ENCODE peak calls at places on chromosome 22, in seven cellular contexts. L is PC-9, C is colonic mucosa, Q is lower lobe of right lung, F is fibroblast of lung, K is cardiac muscle cell, P is heart left ventricle. I is an unnamed sample.

GRCh38 chr22:49807780-49808708 is 19.6 kb downstream of the BRD1 start:
- DNase-seq in L (no peak), K (no peak), C (no peak), F (no peak), P (no peak), Q (peak), I (no peak)

GRCh38 chr22:30186048-30186447 is 60.5 kb downstream of the LIF start:
- DNase-seq in Q (no peak), C (no peak), K (no peak), P (no peak), F (no peak), L (no peak), I (no peak)

GRCh38 chr22:50091092-50091491 is 1.3 kb downstream of the MOV10L1 start:
- DNase-seq in K (no peak), P (no peak), F (no peak), C (no peak), Q (no peak), L (no peak), I (no peak)

GRCh38 chr22:35593071-35593884 is 23.9 kb downstream of the MB start:
- DNase-seq in F (no peak), Q (no peak), P (no peak), C (no peak), K (no peak), L (no peak), I (no peak)

GRCh38 chr22:40423246-40423753 is 52.9 kb downstream of the SGSM3 start:
- DNase-seq in P (no peak), L (no peak), F (no peak), K (no peak), Q (peak), C (no peak), I (no peak)

GRCh38 chr22:19959043-19959586 is 17.5 kb upstream of the TXNRD2 start:
- DNase-seq in C (peak), L (peak), Q (peak), K (peak), P (peak), F (peak), I (peak)

GRCh38 chr22:25987948-25988347 is 181.3 kb upstream of the SEZ6L start:
- DNase-seq in Q (no peak), K (no peak), P (no peak), F (no peak), C (no peak), L (no peak), I (no peak)

GRCh38 chr22:26164174-26164573 is 5.1 kb upstream of the SEZ6L start:
- DNase-seq in L (no peak), Q (no peak), C (no peak), K (no peak), F (no peak), P (no peak), I (no peak)

GRCh38 chr22:35148381-35148780 is 82.4 kb downstream of the ISX start:
- DNase-seq in Q (no peak), K (no peak), C (no peak), P (no peak), L (no peak), F (no peak), I (no peak)

GRCh38 chr22:37229012-37229804 is 14.9 kb downstream of the RAC2 start:
- DNase-seq in K (no peak), L (peak), C (no peak), F (peak), Q (no peak), P (no peak), I (peak)

GRCh38 chr22:42069801-42070516 is 653 bp downstream of the NAGA start:
- DNase-seq in Q (no peak), C (no peak), F (no peak), K (no peak), L (no peak), P (no peak), I (no peak)

GRCh38 chr22:17106785-17107546 is 14.2 kb downstream of the TMEM121B start:
- DNase-seq in K (no peak), P (no peak), F (no peak), C (no peak), L (no peak), Q (peak), I (no peak)

GRCh38 chr22:40289991-40290459 is 56.3 kb upstream of the ADSL start:
- DNase-seq in K (no peak), F (no peak), Q (peak), P (no peak), L (no peak), C (no peak), I (no peak)

GRCh38 chr22:36986242-36986821 is 32.9 kb downstream of the TST start:
- DNase-seq in K (no peak), F (peak), Q (no peak), P (no peak), C (peak), L (no peak), I (no peak)

GRCh38 chr22:23305321-23305910 is 125.1 kb downstream of the BCR start:
- DNase-seq in C (no peak), F (peak), L (no peak), P (no peak), K (no peak), Q (peak), I (no peak)

GRCh38 chr22:17871726-17872458 is 97.6 kb upstream of the BID start:
- DNase-seq in L (no peak), Q (no peak), F (no peak), C (no peak), K (no peak), P (no peak), I (no peak)

GRCh38 chr22:17397756-17398155 is 28.5 kb downstream of the CECR2 start:
- DNase-seq in P (no peak), L (no peak), F (no peak), K (no peak), C (no peak), Q (no peak), I (no peak)

GRCh38 chr22:19524170-19525115 is at the start of gene CLDN5:
- DNase-seq in C (no peak), P (peak), F (peak), L (no peak), Q (peak), K (peak), I (no peak)

GRCh38 chr22:19265779-19266178 is 25.7 kb downstream of the CLTCL1 start:
- DNase-seq in K (no peak), P (no peak), F (no peak), L (no peak), Q (no peak), C (no peak), I (no peak)

GRCh38 chr22:43566021-43566420 is 154.2 kb downstream of the MPPED1 start:
- DNase-seq in K (no peak), P (no peak), Q (no peak), F (no peak), L (no peak), C (no peak), I (no peak)

GRCh38 chr22:42786606-42787356 is 66.1 kb upstream of the A4GALT start:
- DNase-seq in Q (no peak), C (no peak), P (no peak), K (no peak), F (no peak), L (no peak), I (no peak)

GRCh38 chr22:20128902-20129746 is 2.5 kb upstream of the ZDHHC8 start:
- DNase-seq in K (peak), Q (no peak), L (peak), C (peak), F (peak), P (no peak), I (peak)

GRCh38 chr22:48800036-48800885 is 1027.4 kb downstream of the BRD1 start:
- DNase-seq in Q (no peak), K (no peak), L (no peak), C (no peak), F (no peak), P (no peak), I (no peak)

GRCh38 chr22:26172389-26172990 is 3.2 kb downstream of the SEZ6L start:
- DNase-seq in P (no peak), F (peak), L (peak), C (peak), K (peak), Q (no peak), I (peak)

GRCh38 chr22:35257002-35257320 is 332 bp upstream of the HMGXB4 start:
- DNase-seq in C (no peak), F (no peak), Q (no peak), P (no peak), L (no peak), K (no peak), I (no peak)

GRCh38 chr22:40046126-40046525 is 51.4 kb downstream of the FAM83F start:
- DNase-seq in F (no peak), L (no peak), P (no peak), K (no peak), Q (no peak), C (no peak), I (no peak)

GRCh38 chr22:39236321-39237275 is 8.2 kb downstream of the PDGFB start:
- DNase-seq in K (peak), L (no peak), C (peak), Q (peak), P (peak), F (no peak), I (peak)

GRCh38 chr22:17861909-17862308 is 87.6 kb upstream of the BID start:
- DNase-seq in L (no peak), K (no peak), P (no peak), C (no peak), Q (no peak), F (no peak), I (no peak)

GRCh38 chr22:22768885-22769284 is 118.7 kb upstream of the IGLL5 start:
- DNase-seq in F (no peak), K (no peak), Q (no peak), P (no peak), C (no peak), L (no peak), I (no peak)

DNA sequence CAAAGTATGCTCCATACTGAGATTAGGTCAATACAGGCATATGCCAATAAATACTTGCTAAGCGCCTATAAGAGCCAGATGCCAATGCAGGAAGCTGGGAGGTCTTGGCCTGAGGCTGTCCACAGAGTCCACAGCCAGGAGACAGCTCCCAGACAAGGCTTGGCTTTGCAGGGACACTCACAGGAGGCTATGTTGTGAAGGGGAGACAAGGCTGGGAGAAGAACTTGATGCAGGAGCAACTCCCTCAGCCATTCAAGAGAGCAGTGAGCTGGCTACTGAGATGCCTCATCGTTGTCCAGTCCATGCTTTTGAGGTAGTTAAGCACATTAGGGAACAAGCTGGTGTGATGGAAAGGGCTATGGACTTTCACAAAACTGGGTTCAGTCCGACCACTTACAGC is 891.5 kb downstream of the TBC1D22A start:
- DNase-seq in C (no peak), L (no peak), F (no peak), Q (no peak), K (no peak), P (no peak), I (no peak)
- H3K27ac ChIP-seq in C (no peak), L (no peak), F (no peak), Q (no peak), K (no peak), P (no peak), I (no peak)

GRCh38 chr22:28774378-28774777 is 1.9 kb downstream of the CCDC117 start:
- DNase-seq in Q (no peak), F (no peak), C (no peak), P (no peak), L (no peak), K (no peak), I (no peak)
- H3K4me3 ChIP-seq in Q (peak), F (no peak), C (no peak), P (no peak), L (no peak), K (no peak), I (no peak)

GRCh38 chr22:31945971-31946680 is 1.8 kb downstream of the YWHAH start:
- DNase-seq in K (peak), F (no peak), Q (no peak), C (no peak), L (no peak), P (no peak), I (no peak)
- TF ChIP-seq CTCF in K (no peak), F (no peak), Q (no peak), C (no peak), L (no peak), P (no peak), I (no peak)

DNA sequence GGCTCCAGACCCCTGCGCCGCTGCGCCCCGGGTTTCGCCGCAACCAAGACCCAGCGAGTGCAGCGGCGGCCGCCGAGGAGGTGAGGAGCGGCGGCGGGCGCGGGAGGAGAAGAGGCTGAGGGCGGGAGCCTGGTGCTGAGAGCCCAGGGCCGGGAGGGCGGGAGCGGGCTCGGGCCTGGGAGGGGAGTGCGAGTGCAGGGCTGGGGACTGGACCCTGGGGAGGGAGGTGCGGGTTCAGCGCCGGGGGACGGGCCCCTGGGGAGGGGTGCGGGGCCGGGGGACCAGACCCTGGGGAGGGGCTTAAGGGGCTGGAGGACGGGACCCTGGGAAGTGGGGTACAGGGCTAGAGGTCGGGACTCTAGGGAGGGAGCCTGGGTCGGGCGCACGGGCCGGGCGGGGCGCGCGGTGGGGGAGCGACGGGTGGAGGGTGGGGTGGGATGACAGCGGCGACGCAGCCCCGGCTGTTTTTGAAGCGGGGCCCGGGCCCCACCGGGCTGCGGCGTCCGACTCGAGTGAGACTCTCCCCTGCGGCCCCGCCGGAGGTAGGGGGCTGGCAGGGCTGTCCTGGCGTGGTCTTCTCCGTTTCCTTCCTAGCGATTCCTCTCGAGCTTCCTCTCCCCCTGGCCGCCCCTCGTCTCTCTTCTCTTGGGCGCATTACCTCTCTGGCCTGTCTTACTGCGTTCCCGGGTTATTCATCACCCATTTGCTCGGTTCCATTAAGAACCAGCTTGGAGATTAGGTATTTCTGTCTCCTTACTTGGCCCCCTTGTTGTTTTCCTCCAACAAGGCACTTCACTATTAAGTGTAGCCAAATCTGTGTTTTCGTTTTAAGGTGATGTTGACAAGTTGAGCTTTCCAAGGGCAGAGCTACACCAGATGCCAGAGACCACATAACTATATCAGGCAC is 745 bp downstream of the NUP50 start:
- DNase-seq in Q (peak), F (peak), K (peak), C (peak), L (peak), P (peak), I (peak)
- H3K27ac ChIP-seq in Q (peak), F (peak), K (peak), C (peak), L (peak), P (peak), I (peak)

I was measured in body of pancreas.